ENCODE peak calls at places on chromosomes 7 and 10, in four cellular contexts. G is IMR-90, W is GM12878, V is K562. F is an unnamed sample.

GRCh38 chr7:148234715-148235114 is 355.9 kb upstream of the C7orf33 start:
- DNase-seq in W (no peak), G (no peak), V (no peak), F (no peak)

GRCh38 chr7:47520408-47520807 is 61.5 kb downstream of the TNS3 start:
- DNase-seq in G (peak; percentile 85), W (no peak), V (no peak), F (no peak)

GRCh38 chr10:95650232-95650631 is 6.3 kb downstream of the ALDH18A1 start:
- DNase-seq in G (no peak), W (no peak), V (no peak), F (no peak)

GRCh38 chr10:14586901-14587300 is 187.8 kb downstream of the FAM107B start:
- DNase-seq in G (no peak), V (no peak), W (no peak), F (no peak)

GRCh38 chr7:47458057-47458456 is 123.9 kb downstream of the TNS3 start:
- DNase-seq in V (no peak), W (no peak), G (peak; percentile 99), F (no peak)

GRCh38 chr10:101071266-101071884 is 9.6 kb downstream of the KAZALD1 start:
- DNase-seq in V (peak; percentile 74), G (peak; percentile 73), W (peak; percentile 34), F (no peak)

GRCh38 chr10:69632516-69633199 is 2.6 kb downstream of the FAM241B start:
- DNase-seq in W (no peak), G (no peak), V (no peak), F (no peak)

GRCh38 chr7:25877802-25878789 is 273.9 kb upstream of the NFE2L3 start:
- DNase-seq in W (no peak), V (no peak), G (no peak), F (no peak)

GRCh38 chr10:93085272-93085859 is 11.7 kb downstream of the CYP26A1 start:
- DNase-seq in W (peak; percentile 38), V (no peak), G (no peak), F (no peak)

GRCh38 chr7:126286317-126286716 is 966.4 kb downstream of the GRM8 start:
- DNase-seq in V (no peak), W (no peak), G (no peak), F (no peak)

GRCh38 chr7:70700055-70700934 is 431.6 kb upstream of the GALNT17 start:
- DNase-seq in G (no peak), V (no peak), W (no peak), F (no peak)

GRCh38 chr7:112399501-112399900 is 50.8 kb upstream of the IFRD1 start:
- DNase-seq in V (no peak), W (no peak), G (peak; percentile 53), F (no peak)

GRCh38 chr7:39621261-39621660 is 2.1 kb upstream of the RALA start:
- DNase-seq in W (no peak), V (no peak), G (peak; percentile 97), F (no peak)

GRCh38 chr10:6786579-6787031 is 206.5 kb upstream of the PRKCQ start:
- DNase-seq in G (peak; percentile 79), V (peak; percentile 29), W (no peak), F (peak; percentile 54)

GRCh38 chr7:99028261-99028971 is 115.5 kb downstream of the SMURF1 start:
- DNase-seq in G (no peak), W (no peak), V (no peak), F (no peak)

GRCh38 chr10:91163709-91164474 is 56.6 kb upstream of the PCGF5 start:
- DNase-seq in V (peak; percentile 70), G (peak; percentile 93), W (no peak), F (peak; percentile 79)

GRCh38 chr7:5303061-5303460 is 20.3 kb downstream of the SLC29A4 start:
- DNase-seq in G (no peak), W (no peak), V (no peak), F (no peak)

GRCh38 chr7:96118449-96119001 is 203.4 kb downstream of the SLC25A13 start:
- DNase-seq in G (no peak), W (no peak), V (peak; percentile 16), F (no peak)

GRCh38 chr10:61987951-61988379 is 86.5 kb downstream of the ARID5B start:
- DNase-seq in V (no peak), G (peak; percentile 29), W (peak; percentile 97), F (no peak)

GRCh38 chr10:14838582-14839304 is 637 bp downstream of the HSPA14 start:
- DNase-seq in V (peak; percentile 40), G (no peak), W (no peak), F (peak; percentile 16)

GRCh38 chr10:93876391-93876790 is 17.4 kb upstream of the SLC35G1 start:
- DNase-seq in G (peak; percentile 27), W (no peak), V (no peak), F (no peak)

GRCh38 chr10:112823604-112824003 is 126.4 kb upstream of the TCF7L2 start:
- DNase-seq in V (no peak), W (no peak), G (no peak), F (no peak)

GRCh38 chr10:112823007-112823406 is 127.0 kb upstream of the TCF7L2 start:
- DNase-seq in G (no peak), W (no peak), V (no peak), F (no peak)

GRCh38 chr10:112827091-112827490 is 123.0 kb upstream of the TCF7L2 start:
- DNase-seq in V (no peak), W (no peak), G (no peak), F (no peak)

GRCh38 chr10:112827951-112828350 is 122.1 kb upstream of the TCF7L2 start:
- DNase-seq in V (no peak), G (peak; percentile 10), W (no peak), F (no peak)

GRCh38 chr10:112826018-112826697 is 123.9 kb upstream of the TCF7L2 start:
- DNase-seq in G (no peak), W (no peak), V (no peak), F (no peak)
- TF ChIP-seq ELK1 in G (no peak), W (no peak), V (no peak), F (no peak)

DNA sequence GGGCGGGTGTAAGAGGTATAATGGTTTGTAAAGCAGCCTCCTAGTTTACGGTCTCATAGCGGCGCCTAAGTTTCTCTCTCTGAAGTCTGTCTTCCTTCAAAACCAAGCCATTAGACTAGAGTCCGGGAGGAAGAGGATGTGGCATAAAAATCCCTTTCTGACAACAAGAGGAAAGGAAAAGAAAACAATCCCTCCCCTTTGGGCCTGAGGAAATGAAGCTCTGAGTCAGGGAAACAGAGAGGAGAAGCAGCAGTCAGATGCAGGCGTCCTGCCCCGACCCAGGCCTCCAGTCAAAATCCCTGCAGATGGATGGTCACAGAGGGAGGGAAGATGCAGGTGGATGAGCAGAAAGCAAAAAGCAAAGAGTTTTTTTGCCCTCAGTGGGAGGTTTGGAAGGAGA is 23.7 kb downstream of the PARP12 start:
- DNase-seq in G (no peak), V (no peak), W (no peak), F (no peak)
- TF ChIP-seq ELK1 in G (no peak), V (no peak), W (no peak), F (no peak)

GRCh38 chr10:88660593-88660884 is 3.7 kb upstream of the LIPF start:
- DNase-seq in W (no peak), G (peak; percentile 10), V (no peak), F (no peak)

GRCh38 chr10:88659725-88660592 is 4.3 kb upstream of the LIPF start:
- DNase-seq in W (no peak), G (peak; percentile 59), V (no peak), F (no peak)

GRCh38 chr10:88661577-88661976 is 2.7 kb upstream of the LIPF start:
- DNase-seq in V (no peak), W (no peak), G (no peak), F (no peak)

GRCh38 chr10:88657901-88658300 is 6.3 kb upstream of the LIPF start:
- DNase-seq in V (no peak), G (peak; percentile 80), W (no peak), F (no peak)

GRCh38 chr10:88661018-88661417 is 3.2 kb upstream of the LIPF start:
- DNase-seq in G (no peak), W (no peak), V (no peak), F (no peak)
- TF ChIP-seq ELK1 in G (no peak), W (no peak), V (no peak), F (no peak)

DNA sequence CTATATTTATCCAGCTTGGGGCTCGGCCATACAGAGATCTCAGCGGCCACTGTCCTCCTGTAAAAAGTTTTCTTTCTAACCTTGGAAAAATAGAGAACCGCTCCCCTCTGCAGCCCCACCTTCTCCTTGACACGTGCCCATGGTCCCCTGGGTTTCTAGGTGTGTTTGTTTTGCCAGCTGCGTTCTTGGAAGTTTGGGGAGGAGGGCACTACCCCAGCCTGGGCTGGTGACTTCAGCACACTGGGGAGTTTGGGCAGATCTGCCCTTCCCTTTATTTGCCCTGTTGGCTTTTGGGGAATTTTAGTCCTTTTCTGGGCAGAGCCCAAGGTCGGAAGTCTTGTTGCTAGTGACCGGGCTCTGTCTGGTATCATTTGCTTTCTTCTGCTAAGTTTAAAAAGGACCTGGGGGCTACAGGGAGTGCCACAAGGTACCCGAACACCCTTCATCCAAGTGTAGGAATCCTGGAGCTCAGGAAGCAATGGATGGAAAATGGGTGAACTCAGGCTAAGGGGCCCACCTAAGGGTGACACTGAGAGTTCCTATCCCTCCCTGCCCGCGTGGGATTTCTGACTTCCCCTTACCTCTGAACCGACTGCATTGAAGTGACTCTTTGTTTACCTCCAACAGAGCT is 1.7 kb downstream of the ADAMTS14 start:
- DNase-seq in V (no peak), G (no peak), W (no peak), F (no peak)
- TF ChIP-seq ELK1 in V (no peak), G (no peak), W (no peak), F (no peak)

GRCh38 chr10:124087672-124088634 is 5.4 kb downstream of the CHST15 start:
- DNase-seq in W (no peak), V (no peak), G (no peak), F (no peak)

GRCh38 chr10:124090630-124091209 is 2.7 kb downstream of the CHST15 start:
- DNase-seq in W (no peak), V (no peak), G (no peak), F (no peak)

GRCh38 chr10:124091646-124092269 is 1.6 kb downstream of the CHST15 start:
- DNase-seq in W (no peak), G (no peak), V (no peak), F (peak; percentile 21)

GRCh38 chr10:124088944-124089343 is 4.5 kb downstream of the CHST15 start:
- DNase-seq in W (no peak), V (no peak), G (no peak), F (no peak)

GRCh38 chr10:124089859-124090258 is 3.5 kb downstream of the CHST15 start:
- DNase-seq in V (no peak), G (no peak), W (no peak), F (no peak)
- TF ChIP-seq ELK1 in V (no peak), G (no peak), W (no peak), F (no peak)

GRCh38 chr7:2500701-2501100 is 18.9 kb upstream of the LFNG start:
- DNase-seq in W (no peak), V (no peak), G (no peak), F (no peak)
- TF ChIP-seq ELK1 in W (no peak), V (no peak), G (no peak), F (no peak)

DNA sequence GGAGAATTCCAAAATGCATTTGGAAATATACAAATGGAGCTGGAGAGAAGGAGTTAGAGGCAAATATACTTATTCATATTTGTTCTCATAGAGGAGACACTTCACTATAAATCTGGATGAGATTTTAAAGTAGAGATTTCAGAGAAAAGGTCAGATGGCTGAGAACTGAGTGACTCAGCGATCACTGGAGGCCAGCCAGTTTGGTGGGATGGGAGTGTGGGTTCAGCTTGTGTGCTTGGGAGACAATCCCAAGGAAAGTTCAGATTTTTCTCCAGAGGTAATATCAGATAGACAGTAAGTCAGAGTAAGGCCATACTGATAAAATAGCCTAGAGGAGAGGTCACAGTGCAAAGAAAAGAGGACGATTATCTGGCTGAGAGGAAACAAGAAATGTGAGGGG is 66.9 kb downstream of the MDFIC start:
- DNase-seq in G (peak; percentile 83), W (no peak), V (no peak), F (peak; percentile 53)
- TF ChIP-seq ELK1 in G (no peak), W (no peak), V (no peak), F (no peak)

GRCh38 chr7:82701941-82702340 is 258.4 kb upstream of the CACNA2D1 start:
- DNase-seq in G (peak; percentile 59), V (no peak), W (no peak), F (no peak)
- TF ChIP-seq ELK1 in G (no peak), V (no peak), W (no peak), F (no peak)